ENCODE peak calls at places on chromosomes 11 and 22, in six cellular contexts. One of them, this sample, is unnamed.
A peak's percentile ranks its signal among the peaks of the same experiment; 100 is the strongest.

GRCh38 chr11:112179601-112180000 is 4.3 kb downstream of the BCO2 start:
- DNase-seq in lung: no peak
- DNase-seq in NCI-H1092 treated with DMSO at 0.1 percent for 48 hours: no peak
- DNase-seq in ecto neural progenitor cell: no peak
- DNase-seq in HCT116: no peak
- DNase-seq in stimulated activated naive B cell treated with anti-CD40 and anti-IgM and Interleukin-4, amounts not matched to agents 10 μg/mL and 1 μg/mL and 100 μg/mL, for 72 hours: peak; percentile 28
- DNase-seq in this sample: no peak

GRCh38 chr11:103683581-103683980 is 352.9 kb upstream of the DDI1 start:
- DNase-seq in lung: no peak
- DNase-seq in NCI-H1092 treated with DMSO at 0.1 percent for 48 hours: no peak
- DNase-seq in ecto neural progenitor cell: no peak
- DNase-seq in HCT116: no peak
- DNase-seq in stimulated activated naive B cell treated with anti-CD40 and anti-IgM and Interleukin-4, amounts not matched to agents 10 μg/mL and 1 μg/mL and 100 μg/mL, for 72 hours: no peak
- DNase-seq in this sample: no peak

GRCh38 chr11:35138606-35138948 is 394 bp upstream of the CD44 start:
- DNase-seq in lung: no peak
- DNase-seq in NCI-H1092 treated with DMSO at 0.1 percent for 48 hours: no peak
- DNase-seq in ecto neural progenitor cell: no peak
- DNase-seq in HCT116: no peak
- DNase-seq in stimulated activated naive B cell treated with anti-CD40 and anti-IgM and Interleukin-4, amounts not matched to agents 10 μg/mL and 1 μg/mL and 100 μg/mL, for 72 hours: no peak
- DNase-seq in this sample: no peak

GRCh38 chr22:45332001-45332400 is 22.3 kb downstream of the FAM118A start:
- DNase-seq in lung: no peak
- DNase-seq in NCI-H1092 treated with DMSO at 0.1 percent for 48 hours: no peak
- DNase-seq in ecto neural progenitor cell: no peak
- DNase-seq in HCT116: no peak
- DNase-seq in stimulated activated naive B cell treated with anti-CD40 and anti-IgM and Interleukin-4, amounts not matched to agents 10 μg/mL and 1 μg/mL and 100 μg/mL, for 72 hours: no peak
- DNase-seq in this sample: no peak

GRCh38 chr11:69280994-69281393 is 13.0 kb upstream of the MYEOV start:
- DNase-seq in lung: peak; percentile 44
- DNase-seq in NCI-H1092 treated with DMSO at 0.1 percent for 48 hours: no peak
- DNase-seq in ecto neural progenitor cell: no peak
- DNase-seq in HCT116: peak; percentile 68
- DNase-seq in stimulated activated naive B cell treated with anti-CD40 and anti-IgM and Interleukin-4, amounts not matched to agents 10 μg/mL and 1 μg/mL and 100 μg/mL, for 72 hours: no peak
- DNase-seq in this sample: peak; percentile 52

GRCh38 chr22:26648011-26648497 is 9.3 kb upstream of the MIAT start:
- DNase-seq in lung: no peak
- DNase-seq in NCI-H1092 treated with DMSO at 0.1 percent for 48 hours: peak; percentile 98
- DNase-seq in ecto neural progenitor cell: peak; percentile 70
- DNase-seq in HCT116: no peak
- DNase-seq in stimulated activated naive B cell treated with anti-CD40 and anti-IgM and Interleukin-4, amounts not matched to agents 10 μg/mL and 1 μg/mL and 100 μg/mL, for 72 hours: no peak
- DNase-seq in this sample: no peak

GRCh38 chr11:97280347-97280746 is 890.5 kb downstream of the JRKL start:
- DNase-seq in lung: no peak
- DNase-seq in NCI-H1092 treated with DMSO at 0.1 percent for 48 hours: no peak
- DNase-seq in ecto neural progenitor cell: no peak
- DNase-seq in HCT116: no peak
- DNase-seq in stimulated activated naive B cell treated with anti-CD40 and anti-IgM and Interleukin-4, amounts not matched to agents 10 μg/mL and 1 μg/mL and 100 μg/mL, for 72 hours: no peak
- DNase-seq in this sample: no peak

GRCh38 chr11:95831198-95831883 is 41.0 kb downstream of the CEP57 start:
- DNase-seq in lung: no peak
- DNase-seq in NCI-H1092 treated with DMSO at 0.1 percent for 48 hours: no peak
- DNase-seq in ecto neural progenitor cell: no peak
- DNase-seq in HCT116: no peak
- DNase-seq in stimulated activated naive B cell treated with anti-CD40 and anti-IgM and Interleukin-4, amounts not matched to agents 10 μg/mL and 1 μg/mL and 100 μg/mL, for 72 hours: no peak
- DNase-seq in this sample: no peak

GRCh38 chr22:24905909-24906308 is 40.6 kb downstream of the LHFPL7 start:
- DNase-seq in lung: no peak
- DNase-seq in NCI-H1092 treated with DMSO at 0.1 percent for 48 hours: no peak
- DNase-seq in ecto neural progenitor cell: no peak
- DNase-seq in HCT116: no peak
- DNase-seq in stimulated activated naive B cell treated with anti-CD40 and anti-IgM and Interleukin-4, amounts not matched to agents 10 μg/mL and 1 μg/mL and 100 μg/mL, for 72 hours: no peak
- DNase-seq in this sample: no peak

GRCh38 chr22:48250286-48250895 is 1487.9 kb downstream of the TBC1D22A start:
- DNase-seq in lung: no peak
- DNase-seq in NCI-H1092 treated with DMSO at 0.1 percent for 48 hours: no peak
- DNase-seq in ecto neural progenitor cell: no peak
- DNase-seq in HCT116: no peak
- DNase-seq in stimulated activated naive B cell treated with anti-CD40 and anti-IgM and Interleukin-4, amounts not matched to agents 10 μg/mL and 1 μg/mL and 100 μg/mL, for 72 hours: no peak
- DNase-seq in this sample: no peak

GRCh38 chr22:30337461-30337778 is 10.7 kb upstream of the TBC1D10A start:
- DNase-seq in lung: no peak
- DNase-seq in NCI-H1092 treated with DMSO at 0.1 percent for 48 hours: no peak
- DNase-seq in ecto neural progenitor cell: no peak
- DNase-seq in HCT116: no peak
- DNase-seq in stimulated activated naive B cell treated with anti-CD40 and anti-IgM and Interleukin-4, amounts not matched to agents 10 μg/mL and 1 μg/mL and 100 μg/mL, for 72 hours: no peak
- DNase-seq in this sample: no peak

This sample was measured in stomach.